ENCODE peak calls at places on chromosomes 1 and 21, in five cellular contexts. Q is H1, K is PC-3, Y is IMR-90, J is HCT116. D is an unnamed sample.

GRCh38 chr1:36160949-36161485 is 5.1 kb downstream of the MAP7D1 start:
- DNase-seq in Q (peak), K (peak), Y (peak), J (no peak), D (peak)

GRCh38 chr1:55517036-55517435 is 301.9 kb upstream of the USP24 start:
- DNase-seq in Q (no peak), K (no peak), Y (no peak), J (no peak), D (no peak)

GRCh38 chr1:163730366-163730765 is 408.6 kb downstream of the NUF2 start:
- DNase-seq in Q (no peak), K (no peak), Y (no peak), J (no peak), D (no peak)

GRCh38 chr1:210299501-210299900 is 29.2 kb upstream of the HHAT start:
- DNase-seq in Q (no peak), K (no peak), Y (no peak), J (no peak), D (peak)

GRCh38 chr1:56872597-56872996 is 18.0 kb downstream of the C8A start:
- DNase-seq in Q (no peak), K (no peak), Y (peak), J (no peak), D (peak)

GRCh38 chr1:114208659-114209215 is 55.1 kb upstream of the SYT6 start:
- DNase-seq in Q (no peak), K (no peak), Y (no peak), J (no peak), D (peak)

GRCh38 chr1:94332952-94333351 is 85.2 kb upstream of the ABCD3 start:
- DNase-seq in Q (no peak), K (peak), Y (peak), J (no peak), D (peak)

GRCh38 chr1:2923351-2923750 is 97.9 kb upstream of the ACTRT2 start:
- DNase-seq in Q (no peak), K (no peak), Y (no peak), J (no peak), D (no peak)

GRCh38 chr1:30161953-30162352 is 561.4 kb downstream of the MATN1 start:
- DNase-seq in Q (no peak), K (no peak), Y (no peak), J (no peak), D (no peak)

GRCh38 chr1:52037909-52038308 is 4.3 kb upstream of the KTI12 start:
- DNase-seq in Q (no peak), K (no peak), Y (no peak), J (no peak), D (no peak)

GRCh38 chr1:53038565-53038964 is 23.4 kb upstream of the PODN start:
- DNase-seq in Q (no peak), K (no peak), Y (no peak), J (no peak), D (no peak)

GRCh38 chr1:47830021-47830420 is 167.2 kb downstream of the TRABD2B start:
- DNase-seq in Q (no peak), K (no peak), Y (no peak), J (no peak), D (no peak)

GRCh38 chr1:205538211-205538840 is 33.9 kb downstream of the CDK18 start:
- DNase-seq in Q (peak), K (peak), Y (peak), J (no peak), D (no peak)

GRCh38 chr1:163650624-163651023 is 328.9 kb downstream of the NUF2 start:
- DNase-seq in Q (no peak), K (no peak), Y (no peak), J (peak), D (no peak)

GRCh38 chr1:58454343-58454742 is 92.2 kb downstream of the OMA1 start:
- DNase-seq in Q (peak), K (no peak), Y (no peak), J (no peak), D (no peak)

GRCh38 chr1:211557894-211558625 is 20.9 kb downstream of the SLC30A1 start:
- DNase-seq in Q (peak), K (no peak), Y (no peak), J (no peak), D (no peak)

GRCh38 chr1:21857142-21857839 is 45.2 kb downstream of the LDLRAD2 start:
- DNase-seq in Q (no peak), K (no peak), Y (no peak), J (no peak), D (peak)

GRCh38 chr1:7097938-7098592 is 312.8 kb downstream of the CAMTA1 start:
- DNase-seq in Q (no peak), K (no peak), Y (no peak), J (no peak), D (no peak)

GRCh38 chr1:22712502-22713271 is 2.0 kb downstream of the EPHB2 start:
- DNase-seq in Q (no peak), K (peak), Y (peak), J (no peak), D (no peak)

GRCh38 chr1:155134858-155135415 is 715 bp upstream of the SLC50A1 start:
- DNase-seq in Q (peak), K (peak), Y (peak), J (peak), D (peak)

GRCh38 chr21:28074676-28075075 is 918.0 kb downstream of the LTN1 start:
- DNase-seq in Q (no peak), K (no peak), Y (no peak), J (no peak), D (no peak)

GRCh38 chr1:231313661-231314060 is 24.0 kb downstream of the EXOC8 start:
- DNase-seq in Q (no peak), K (no peak), Y (no peak), J (no peak), D (no peak)

GRCh38 chr1:111620412-111620971 is 903 bp downstream of the RAP1A start:
- DNase-seq in Q (peak), K (peak), Y (no peak), J (no peak), D (peak)

GRCh38 chr1:99327357-99327756 is 63.1 kb downstream of the PLPPR4 start:
- DNase-seq in Q (no peak), K (peak), Y (no peak), J (no peak), D (no peak)

GRCh38 chr1:230632273-230632873 is 9.9 kb upstream of the COG2 start:
- DNase-seq in Q (no peak), K (peak), Y (peak), J (peak), D (peak)

GRCh38 chr1:65949933-65950332 is 157.2 kb downstream of the PDE4B start:
- DNase-seq in Q (no peak), K (no peak), Y (no peak), J (no peak), D (no peak)

GRCh38 chr1:50568782-50569181 is 145.5 kb upstream of the DMRTA2 start:
- DNase-seq in Q (no peak), K (no peak), Y (no peak), J (no peak), D (no peak)

GRCh38 chr1:228737613-228738012 is 2.3 kb downstream of the RHOU start:
- DNase-seq in Q (no peak), K (no peak), Y (no peak), J (no peak), D (no peak)

GRCh38 chr1:239952348-239953307 is 139.1 kb upstream of the FMN2 start:
- DNase-seq in Q (peak), K (peak), Y (no peak), J (no peak), D (no peak)

GRCh38 chr1:156122086-156122485 is 7.6 kb downstream of the LMNA start:
- DNase-seq in Q (no peak), K (no peak), Y (no peak), J (no peak), D (no peak)

GRCh38 chr1:12314328-12314903 is 84.6 kb downstream of the VPS13D start:
- DNase-seq in Q (no peak), K (peak), Y (peak), J (no peak), D (no peak)

GRCh38 chr1:42777860-42778259 is 6.9 kb upstream of the TMEM269 start:
- DNase-seq in Q (peak), K (peak), Y (peak), J (no peak), D (no peak)

GRCh38 chr1:45134468-45134873 is 71.9 kb downstream of the ZSWIM5 start:
- DNase-seq in Q (no peak), K (no peak), Y (no peak), J (no peak), D (no peak)

GRCh38 chr1:228463009-228463558 is 24.1 kb upstream of the RNF187 start:
- DNase-seq in Q (no peak), K (no peak), Y (no peak), J (no peak), D (no peak)

GRCh38 chr1:56709269-56709880 is 64.3 kb downstream of the PRKAA2 start:
- DNase-seq in Q (no peak), K (peak), Y (peak), J (peak), D (peak)

GRCh38 chr1:92747735-92748134 is 37.2 kb downstream of the EVI5 start:
- DNase-seq in Q (no peak), K (no peak), Y (peak), J (no peak), D (no peak)

GRCh38 chr1:36520771-36521420 is 38.2 kb upstream of the CSF3R start:
- DNase-seq in Q (no peak), K (peak), Y (no peak), J (no peak), D (peak)

GRCh38 chr1:225897595-225898514 is 8.9 kb upstream of the LEFTY1 start:
- DNase-seq in Q (no peak), K (peak), Y (no peak), J (no peak), D (no peak)

GRCh38 chr1:11563560-11564069 is 84.7 kb downstream of the DISP3 start:
- DNase-seq in Q (no peak), K (no peak), Y (no peak), J (no peak), D (peak)

GRCh38 chr1:52877554-52877953 is 35.0 kb downstream of the ZYG11A start:
- DNase-seq in Q (no peak), K (no peak), Y (peak), J (no peak), D (no peak)

DNA sequence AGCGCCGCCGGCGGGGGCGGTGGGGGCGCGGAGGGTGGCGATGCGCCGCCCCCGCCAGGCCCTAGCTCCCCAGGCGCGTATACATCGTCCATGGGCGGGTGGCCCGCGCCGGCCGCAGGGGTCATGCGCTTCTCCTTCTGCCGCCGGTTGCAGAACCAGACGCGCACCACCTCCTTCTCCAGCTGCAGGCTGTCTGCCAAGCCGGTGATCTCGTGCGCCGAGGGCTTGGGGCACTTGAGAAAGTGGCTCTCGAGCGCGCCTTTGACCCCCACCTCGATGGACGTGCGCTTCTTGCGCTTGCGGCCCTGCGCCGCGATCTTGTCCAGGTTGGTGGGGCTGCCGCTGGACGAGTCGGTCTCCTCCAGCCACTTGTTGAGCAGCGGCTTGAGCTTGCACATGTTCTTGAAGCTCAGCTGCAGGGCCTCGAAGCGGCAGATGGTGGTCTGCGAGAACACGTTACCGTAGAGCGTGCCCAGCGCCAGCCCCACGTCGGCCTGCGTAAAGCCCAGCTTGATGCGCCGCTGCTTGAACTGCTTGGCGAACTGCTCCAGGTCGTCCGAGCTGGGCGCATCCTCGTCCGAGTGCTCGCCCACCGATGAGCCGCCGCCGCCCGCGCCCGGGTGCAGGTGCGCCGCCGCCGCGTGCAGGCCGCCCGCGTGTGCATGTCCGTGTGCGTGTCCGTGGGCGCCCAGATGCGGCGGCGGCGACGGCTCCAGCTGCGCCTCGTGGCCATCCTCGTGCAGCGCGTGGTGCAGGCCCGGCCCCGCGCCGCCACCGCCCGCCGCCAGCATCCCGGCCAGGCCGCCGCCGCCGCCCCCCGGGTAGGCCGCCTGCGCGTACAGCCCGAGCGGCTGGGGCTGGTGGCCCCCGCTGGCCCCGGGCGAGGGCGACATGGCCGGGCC is 911 bp downstream of the POU3F1 start:
- DNase-seq in Q (peak), K (no peak), Y (no peak), J (no peak), D (no peak)
- H3K4me3 ChIP-seq in Q (peak), K (no peak), Y (no peak), J (no peak), D (peak)

DNA sequence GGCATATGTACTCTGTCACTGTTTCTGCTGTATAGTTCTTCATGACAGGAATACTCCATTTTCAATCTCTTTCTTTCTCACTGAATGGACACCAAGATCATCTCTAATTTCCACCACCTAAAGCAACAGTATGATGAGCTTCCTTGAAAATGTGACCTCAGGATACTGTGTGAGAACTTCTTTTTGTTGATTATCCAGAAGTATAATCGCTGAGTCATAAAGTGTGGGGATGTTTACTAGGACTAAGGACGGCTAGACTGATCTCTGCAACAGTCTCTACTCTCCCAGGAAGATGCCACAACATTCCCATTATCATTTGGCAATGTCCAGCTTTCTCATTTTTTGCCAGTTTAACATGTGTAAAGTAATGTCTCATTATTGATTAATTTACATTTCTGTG is 70.3 kb downstream of the TNFSF18 start:
- DNase-seq in Q (no peak), K (peak), Y (peak), J (no peak), D (no peak)
- H2AFZ ChIP-seq in Q (peak), K (no peak), Y (no peak), J (peak), D (peak)

DNA sequence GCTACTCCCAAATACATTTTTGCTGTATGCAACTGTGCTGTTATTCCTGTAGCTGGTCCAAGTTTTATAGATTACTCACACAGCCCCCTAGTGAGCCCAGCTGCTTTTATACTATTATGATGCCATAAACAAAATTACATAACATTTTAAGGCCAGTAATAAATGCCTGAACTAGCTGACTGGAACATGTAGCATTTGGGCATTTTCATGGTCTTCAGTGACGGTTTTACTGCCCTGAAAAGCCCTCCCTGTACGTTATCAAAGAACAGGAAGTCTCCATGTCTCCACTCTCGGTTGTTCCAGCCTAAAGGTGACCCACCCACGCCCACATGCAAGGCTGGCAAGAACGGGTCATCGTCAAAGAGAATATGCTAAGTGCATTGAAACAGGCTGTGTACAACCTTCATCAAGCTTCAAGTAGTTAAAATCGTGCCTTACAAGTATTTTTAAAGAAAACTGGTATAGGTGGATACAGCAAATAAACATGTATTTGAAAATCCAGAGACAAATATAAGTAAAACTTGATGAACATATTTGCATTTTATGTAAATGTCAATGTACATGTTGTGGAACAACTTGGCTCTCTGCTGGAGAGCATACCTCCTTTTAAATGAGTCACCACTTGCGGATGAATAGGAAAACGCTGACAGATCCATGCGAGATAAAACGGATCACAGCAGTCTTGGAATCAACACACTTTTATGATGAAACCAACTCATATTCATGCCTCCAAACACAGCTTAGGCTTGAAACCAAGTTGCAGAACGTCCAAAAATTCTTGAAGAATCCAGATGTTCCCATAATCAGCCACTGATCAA is 520.5 kb downstream of the SMYD3 start:
- DNase-seq in Q (no peak), K (peak), Y (peak), J (peak), D (peak)
- H3K4me3 ChIP-seq in Q (no peak), K (no peak), Y (no peak), J (peak), D (no peak)

GRCh38 chr1:147337040-147337439 is 94.6 kb downstream of the CHD1L start:
- DNase-seq in Q (peak), K (no peak), Y (no peak), J (no peak), D (no peak)
- H2AFZ ChIP-seq in Q (no peak), K (no peak), Y (no peak), J (no peak), D (no peak)

GRCh38 chr21:37219766-37220432 is 47.2 kb downstream of the VPS26C start:
- DNase-seq in Q (no peak), K (no peak), Y (no peak), J (no peak), D (no peak)
- H3K4me3 ChIP-seq in Q (no peak), K (peak), Y (peak), J (no peak), D (peak)

GRCh38 chr1:203325418-203326091 is 20.2 kb downstream of the BTG2 start:
- DNase-seq in Q (peak), K (no peak), Y (no peak), J (no peak), D (no peak)

GRCh38 chr1:203328714-203329122 is 22.2 kb downstream of the FMOD start:
- DNase-seq in Q (no peak), K (peak), Y (no peak), J (no peak), D (no peak)

GRCh38 chr1:203326830-203327683 is 21.7 kb downstream of the BTG2 start:
- DNase-seq in Q (peak), K (peak), Y (peak), J (peak), D (peak)

GRCh38 chr1:203325004-203325417 is 19.7 kb downstream of the BTG2 start:
- DNase-seq in Q (peak), K (no peak), Y (no peak), J (no peak), D (no peak)

DNA sequence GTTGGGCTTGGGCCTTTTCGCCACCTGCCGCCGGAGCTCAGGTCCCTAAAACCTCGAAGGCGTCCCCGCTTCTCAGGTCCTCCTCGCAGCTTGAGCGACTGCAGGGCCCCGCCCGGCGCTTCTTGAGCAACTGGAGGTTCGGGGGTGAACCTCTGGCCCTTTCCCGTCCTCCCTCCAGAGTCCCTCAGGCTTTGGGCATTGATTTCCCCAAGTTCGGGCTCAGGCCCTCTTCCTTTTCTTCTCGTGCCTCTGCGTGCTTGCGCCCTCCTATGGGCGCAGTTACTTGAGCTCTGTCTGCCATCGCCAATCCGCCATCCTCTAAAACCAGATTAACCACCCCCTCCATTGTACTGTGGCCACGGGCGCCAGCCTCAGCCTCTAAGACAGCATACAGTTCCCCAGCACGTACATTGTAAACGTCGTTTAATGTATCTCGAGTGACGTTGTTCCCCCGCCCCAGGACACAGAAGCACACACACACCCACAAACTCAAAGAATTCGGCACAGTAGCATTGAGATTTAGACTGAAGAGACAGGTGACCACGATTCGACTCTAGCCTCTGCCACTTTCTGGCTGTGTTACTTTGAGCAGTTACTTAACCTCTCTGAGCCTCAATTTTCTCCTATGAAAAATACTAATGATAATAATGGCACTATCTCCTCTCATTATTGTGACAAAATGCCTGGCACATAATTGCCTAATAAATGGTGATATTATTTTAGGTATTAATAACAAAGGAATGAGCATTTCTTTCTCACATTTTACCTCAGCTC is 22.6 kb downstream of the BTG2 start:
- DNase-seq in Q (no peak), K (peak), Y (peak), J (no peak), D (peak)
- H2AFZ ChIP-seq in Q (peak), K (peak), Y (peak), J (peak), D (peak)